ENCODE peak calls at places on chromosome 2, in ten cellular contexts. One of them, this sample, is unnamed. For H3K4me1, the result is how much of the 10 kb centered on the place peaks cover.

GRCh38 chr2:44055664-44056063 is 59.9 kb upstream of the LRPPRC start:
- DNase-seq in A549: no peak
- DNase-seq in tibial nerve: no peak
- DNase-seq in CD4-positive, CD25-positive, alpha-beta regulatory T cell: no peak
- DNase-seq in kidney: no peak
- DNase-seq in upper lobe of right lung: no peak
- DNase-seq in endodermal cell: no peak
- DNase-seq in effector memory CD4-positive, alpha-beta T cell: no peak
- DNase-seq in aorta: no peak
- DNase-seq in body of pancreas: no peak
- DNase-seq in this sample: no peak

GRCh38 chr2:118032169-118033013 is 18.5 kb upstream of the CCDC93 start:
- DNase-seq in tibial nerve: peak
- DNase-seq in upper lobe of right lung: no peak
- DNase-seq in A549: peak
- DNase-seq in effector memory CD4-positive, alpha-beta T cell: no peak
- DNase-seq in endodermal cell: peak
- DNase-seq in CD4-positive, CD25-positive, alpha-beta regulatory T cell: peak
- DNase-seq in aorta: no peak
- DNase-seq in kidney: no peak
- DNase-seq in body of pancreas: peak
- DNase-seq in this sample: peak

GRCh38 chr2:120461546-120462537 is 115.9 kb downstream of the INHBB start:
- DNase-seq in upper lobe of right lung: peak
- DNase-seq in endodermal cell: no peak
- DNase-seq in effector memory CD4-positive, alpha-beta T cell: no peak
- DNase-seq in tibial nerve: no peak
- DNase-seq in A549: no peak
- DNase-seq in body of pancreas: no peak
- DNase-seq in aorta: peak
- DNase-seq in kidney: peak
- DNase-seq in CD4-positive, CD25-positive, alpha-beta regulatory T cell: no peak
- DNase-seq in this sample: no peak

GRCh38 chr2:28319118-28320008 is 73.3 kb upstream of the FOSL2 start:
- DNase-seq in A549: no peak
- DNase-seq in CD4-positive, CD25-positive, alpha-beta regulatory T cell: no peak
- DNase-seq in effector memory CD4-positive, alpha-beta T cell: no peak
- DNase-seq in body of pancreas: no peak
- DNase-seq in kidney: no peak
- DNase-seq in tibial nerve: no peak
- DNase-seq in aorta: no peak
- DNase-seq in upper lobe of right lung: no peak
- DNase-seq in endodermal cell: peak
- DNase-seq in this sample: no peak

GRCh38 chr2:16215892-16216554 is 275.7 kb downstream of the MYCN start:
- DNase-seq in CD4-positive, CD25-positive, alpha-beta regulatory T cell: no peak
- DNase-seq in kidney: no peak
- DNase-seq in tibial nerve: no peak
- DNase-seq in upper lobe of right lung: no peak
- DNase-seq in A549: no peak
- DNase-seq in endodermal cell: no peak
- DNase-seq in body of pancreas: no peak
- DNase-seq in effector memory CD4-positive, alpha-beta T cell: no peak
- DNase-seq in aorta: no peak
- DNase-seq in this sample: no peak

GRCh38 chr2:62469114-62469513 is 36.9 kb downstream of the TMEM17 start:
- DNase-seq in endodermal cell: no peak
- DNase-seq in upper lobe of right lung: no peak
- DNase-seq in A549: no peak
- DNase-seq in body of pancreas: no peak
- DNase-seq in aorta: no peak
- DNase-seq in kidney: no peak
- DNase-seq in CD4-positive, CD25-positive, alpha-beta regulatory T cell: no peak
- DNase-seq in effector memory CD4-positive, alpha-beta T cell: no peak
- DNase-seq in tibial nerve: peak
- DNase-seq in this sample: no peak

GRCh38 chr2:70525032-70525431 is 28.6 kb downstream of the TGFA start:
- DNase-seq in body of pancreas: no peak
- DNase-seq in A549: peak
- DNase-seq in kidney: no peak
- DNase-seq in upper lobe of right lung: no peak
- DNase-seq in endodermal cell: peak
- DNase-seq in tibial nerve: no peak
- DNase-seq in effector memory CD4-positive, alpha-beta T cell: no peak
- DNase-seq in CD4-positive, CD25-positive, alpha-beta regulatory T cell: no peak
- DNase-seq in aorta: no peak
- DNase-seq in this sample: no peak

GRCh38 chr2:216774620-216775019 is 79.3 kb upstream of the IGFBP5 start:
- DNase-seq in body of pancreas: peak
- DNase-seq in aorta: peak
- DNase-seq in CD4-positive, CD25-positive, alpha-beta regulatory T cell: no peak
- DNase-seq in upper lobe of right lung: no peak
- DNase-seq in endodermal cell: no peak
- DNase-seq in A549: no peak
- DNase-seq in tibial nerve: peak
- DNase-seq in effector memory CD4-positive, alpha-beta T cell: no peak
- DNase-seq in kidney: no peak
- DNase-seq in this sample: no peak

GRCh38 chr2:54581326-54582039 is 125.4 kb downstream of the SPTBN1 start:
- DNase-seq in A549: no peak
- DNase-seq in upper lobe of right lung: no peak
- DNase-seq in endodermal cell: no peak
- DNase-seq in tibial nerve: no peak
- DNase-seq in kidney: no peak
- DNase-seq in effector memory CD4-positive, alpha-beta T cell: no peak
- DNase-seq in CD4-positive, CD25-positive, alpha-beta regulatory T cell: no peak
- DNase-seq in aorta: no peak
- DNase-seq in body of pancreas: no peak
- DNase-seq in this sample: no peak

GRCh38 chr2:40329739-40330047 is 122.2 kb downstream of the SLC8A1 start:
- DNase-seq in A549: no peak
- DNase-seq in CD4-positive, CD25-positive, alpha-beta regulatory T cell: no peak
- DNase-seq in effector memory CD4-positive, alpha-beta T cell: no peak
- DNase-seq in endodermal cell: no peak
- DNase-seq in aorta: no peak
- DNase-seq in tibial nerve: no peak
- DNase-seq in kidney: no peak
- DNase-seq in upper lobe of right lung: no peak
- DNase-seq in body of pancreas: no peak
- DNase-seq in this sample: no peak

GRCh38 chr2:40332096-40332826 is 119.6 kb downstream of the SLC8A1 start:
- DNase-seq in aorta: no peak
- DNase-seq in upper lobe of right lung: no peak
- DNase-seq in CD4-positive, CD25-positive, alpha-beta regulatory T cell: no peak
- DNase-seq in kidney: no peak
- DNase-seq in endodermal cell: no peak
- DNase-seq in effector memory CD4-positive, alpha-beta T cell: no peak
- DNase-seq in tibial nerve: no peak
- DNase-seq in body of pancreas: peak
- DNase-seq in A549: peak
- DNase-seq in this sample: no peak

GRCh38 chr2:40325111-40325510 is 126.8 kb downstream of the SLC8A1 start:
- DNase-seq in body of pancreas: no peak
- DNase-seq in tibial nerve: no peak
- DNase-seq in CD4-positive, CD25-positive, alpha-beta regulatory T cell: no peak
- DNase-seq in endodermal cell: no peak
- DNase-seq in aorta: no peak
- DNase-seq in A549: no peak
- DNase-seq in upper lobe of right lung: no peak
- DNase-seq in kidney: no peak
- DNase-seq in effector memory CD4-positive, alpha-beta T cell: no peak
- DNase-seq in this sample: no peak

DNA sequence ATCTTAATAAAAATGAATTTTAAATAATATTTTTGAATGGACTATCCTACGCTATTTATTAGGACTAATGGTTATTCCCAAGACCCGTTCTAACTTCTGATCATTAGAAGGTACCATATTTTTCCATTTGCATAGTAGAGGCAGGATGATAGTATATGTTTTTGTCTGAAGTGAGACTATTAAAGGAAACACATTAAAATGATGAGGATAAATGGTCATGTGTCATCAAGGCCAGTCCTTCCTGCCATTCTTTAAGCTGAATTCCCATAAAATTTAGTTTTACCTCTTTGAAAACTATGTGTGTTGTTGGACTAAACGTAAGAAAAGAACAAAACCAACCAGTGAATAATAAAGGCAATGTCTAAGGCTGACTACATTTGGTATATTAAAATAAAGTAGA is 121.8 kb downstream of the SLC8A1 start:
- DNase-seq in upper lobe of right lung: no peak
- DNase-seq in body of pancreas: no peak
- DNase-seq in kidney: no peak
- DNase-seq in CD4-positive, CD25-positive, alpha-beta regulatory T cell: no peak
- DNase-seq in aorta: no peak
- DNase-seq in effector memory CD4-positive, alpha-beta T cell: no peak
- DNase-seq in endodermal cell: no peak
- DNase-seq in tibial nerve: no peak
- DNase-seq in A549: no peak
- DNase-seq in this sample: no peak
- H3K4me1 ChIP-seq in upper lobe of right lung: under half
- H3K4me1 ChIP-seq in body of pancreas: under half
- H3K4me1 ChIP-seq in kidney: under half
- H3K4me1 ChIP-seq in CD4-positive, CD25-positive, alpha-beta regulatory T cell: under half
- H3K4me1 ChIP-seq in aorta: under half
- H3K4me1 ChIP-seq in effector memory CD4-positive, alpha-beta T cell: under half
- H3K4me1 ChIP-seq in endodermal cell: under half
- H3K4me1 ChIP-seq in tibial nerve: under half
- H3K4me1 ChIP-seq in A549: under half
- H3K4me1 ChIP-seq in this sample: under half

GRCh38 chr2:178204987-178205386 is 10.7 kb downstream of the OSBPL6 start:
- DNase-seq in upper lobe of right lung: no peak
- DNase-seq in tibial nerve: no peak
- DNase-seq in CD4-positive, CD25-positive, alpha-beta regulatory T cell: no peak
- DNase-seq in endodermal cell: no peak
- DNase-seq in aorta: no peak
- DNase-seq in body of pancreas: no peak
- DNase-seq in kidney: no peak
- DNase-seq in effector memory CD4-positive, alpha-beta T cell: no peak
- DNase-seq in A549: no peak
- DNase-seq in this sample: no peak
- H3K4me1 ChIP-seq in upper lobe of right lung: under half
- H3K4me1 ChIP-seq in tibial nerve: under half
- H3K4me1 ChIP-seq in CD4-positive, CD25-positive, alpha-beta regulatory T cell: under half
- H3K4me1 ChIP-seq in endodermal cell: under half
- H3K4me1 ChIP-seq in aorta: under half
- H3K4me1 ChIP-seq in body of pancreas: under half
- H3K4me1 ChIP-seq in kidney: under half
- H3K4me1 ChIP-seq in effector memory CD4-positive, alpha-beta T cell: under half
- H3K4me1 ChIP-seq in A549: under half
- H3K4me1 ChIP-seq in this sample: under half

GRCh38 chr2:133477614-133477990 is 90.7 kb downstream of the NCKAP5 start:
- DNase-seq in body of pancreas: no peak
- DNase-seq in CD4-positive, CD25-positive, alpha-beta regulatory T cell: no peak
- DNase-seq in upper lobe of right lung: no peak
- DNase-seq in tibial nerve: no peak
- DNase-seq in kidney: no peak
- DNase-seq in effector memory CD4-positive, alpha-beta T cell: no peak
- DNase-seq in A549: no peak
- DNase-seq in aorta: no peak
- DNase-seq in endodermal cell: no peak
- DNase-seq in this sample: no peak

GRCh38 chr2:133475610-133476009 is 92.7 kb downstream of the NCKAP5 start:
- DNase-seq in body of pancreas: no peak
- DNase-seq in A549: no peak
- DNase-seq in tibial nerve: no peak
- DNase-seq in upper lobe of right lung: no peak
- DNase-seq in endodermal cell: no peak
- DNase-seq in kidney: no peak
- DNase-seq in CD4-positive, CD25-positive, alpha-beta regulatory T cell: no peak
- DNase-seq in aorta: no peak
- DNase-seq in effector memory CD4-positive, alpha-beta T cell: no peak
- DNase-seq in this sample: no peak

GRCh38 chr2:133480707-133481429 is 87.4 kb downstream of the NCKAP5 start:
- DNase-seq in effector memory CD4-positive, alpha-beta T cell: no peak
- DNase-seq in body of pancreas: no peak
- DNase-seq in A549: no peak
- DNase-seq in CD4-positive, CD25-positive, alpha-beta regulatory T cell: no peak
- DNase-seq in endodermal cell: no peak
- DNase-seq in tibial nerve: no peak
- DNase-seq in kidney: no peak
- DNase-seq in aorta: no peak
- DNase-seq in upper lobe of right lung: no peak
- DNase-seq in this sample: no peak

GRCh38 chr2:133476931-133477613 is 91.2 kb downstream of the NCKAP5 start:
- DNase-seq in endodermal cell: no peak
- DNase-seq in aorta: no peak
- DNase-seq in A549: no peak
- DNase-seq in tibial nerve: no peak
- DNase-seq in kidney: no peak
- DNase-seq in upper lobe of right lung: no peak
- DNase-seq in body of pancreas: no peak
- DNase-seq in effector memory CD4-positive, alpha-beta T cell: no peak
- DNase-seq in CD4-positive, CD25-positive, alpha-beta regulatory T cell: no peak
- DNase-seq in this sample: no peak
- H3K4me1 ChIP-seq in endodermal cell: under half
- H3K4me1 ChIP-seq in aorta: under half
- H3K4me1 ChIP-seq in A549: under half
- H3K4me1 ChIP-seq in tibial nerve: under half
- H3K4me1 ChIP-seq in kidney: under half
- H3K4me1 ChIP-seq in upper lobe of right lung: under half
- H3K4me1 ChIP-seq in body of pancreas: under half
- H3K4me1 ChIP-seq in effector memory CD4-positive, alpha-beta T cell: under half
- H3K4me1 ChIP-seq in CD4-positive, CD25-positive, alpha-beta regulatory T cell: under half
- H3K4me1 ChIP-seq in this sample: under half

GRCh38 chr2:37795456-37795855 is 124.0 kb upstream of the CDC42EP3 start:
- DNase-seq in body of pancreas: no peak
- DNase-seq in kidney: no peak
- DNase-seq in upper lobe of right lung: no peak
- DNase-seq in endodermal cell: no peak
- DNase-seq in aorta: no peak
- DNase-seq in tibial nerve: no peak
- DNase-seq in effector memory CD4-positive, alpha-beta T cell: no peak
- DNase-seq in CD4-positive, CD25-positive, alpha-beta regulatory T cell: no peak
- DNase-seq in A549: no peak
- DNase-seq in this sample: no peak

GRCh38 chr2:37795938-37796337 is 124.5 kb upstream of the CDC42EP3 start:
- DNase-seq in CD4-positive, CD25-positive, alpha-beta regulatory T cell: no peak
- DNase-seq in tibial nerve: no peak
- DNase-seq in endodermal cell: no peak
- DNase-seq in kidney: no peak
- DNase-seq in A549: no peak
- DNase-seq in body of pancreas: no peak
- DNase-seq in aorta: no peak
- DNase-seq in effector memory CD4-positive, alpha-beta T cell: no peak
- DNase-seq in upper lobe of right lung: no peak
- DNase-seq in this sample: no peak

GRCh38 chr2:37797081-37797480 is 125.6 kb upstream of the CDC42EP3 start:
- DNase-seq in aorta: no peak
- DNase-seq in body of pancreas: no peak
- DNase-seq in endodermal cell: no peak
- DNase-seq in CD4-positive, CD25-positive, alpha-beta regulatory T cell: no peak
- DNase-seq in A549: no peak
- DNase-seq in upper lobe of right lung: no peak
- DNase-seq in effector memory CD4-positive, alpha-beta T cell: no peak
- DNase-seq in tibial nerve: no peak
- DNase-seq in kidney: no peak
- DNase-seq in this sample: no peak

GRCh38 chr2:37794717-37795116 is 123.3 kb upstream of the CDC42EP3 start:
- DNase-seq in endodermal cell: no peak
- DNase-seq in A549: no peak
- DNase-seq in CD4-positive, CD25-positive, alpha-beta regulatory T cell: no peak
- DNase-seq in effector memory CD4-positive, alpha-beta T cell: no peak
- DNase-seq in upper lobe of right lung: no peak
- DNase-seq in tibial nerve: no peak
- DNase-seq in body of pancreas: no peak
- DNase-seq in aorta: no peak
- DNase-seq in kidney: no peak
- DNase-seq in this sample: no peak

GRCh38 chr2:37796481-37796880 is 125.0 kb upstream of the CDC42EP3 start:
- DNase-seq in body of pancreas: no peak
- DNase-seq in CD4-positive, CD25-positive, alpha-beta regulatory T cell: no peak
- DNase-seq in A549: no peak
- DNase-seq in effector memory CD4-positive, alpha-beta T cell: no peak
- DNase-seq in endodermal cell: no peak
- DNase-seq in aorta: no peak
- DNase-seq in tibial nerve: no peak
- DNase-seq in upper lobe of right lung: no peak
- DNase-seq in kidney: no peak
- DNase-seq in this sample: no peak
- H3K4me1 ChIP-seq in body of pancreas: under half
- H3K4me1 ChIP-seq in CD4-positive, CD25-positive, alpha-beta regulatory T cell: under half
- H3K4me1 ChIP-seq in A549: under half
- H3K4me1 ChIP-seq in effector memory CD4-positive, alpha-beta T cell: under half
- H3K4me1 ChIP-seq in endodermal cell: under half
- H3K4me1 ChIP-seq in aorta: under half
- H3K4me1 ChIP-seq in tibial nerve: under half
- H3K4me1 ChIP-seq in upper lobe of right lung: under half
- H3K4me1 ChIP-seq in kidney: under half
- H3K4me1 ChIP-seq in this sample: under half

This sample was measured in NT2/D1.